ENCODE peak calls at places on chromosomes 12 and 14, in four cellular contexts. One of them, this sample, is unnamed.

GRCh38 chr12:50985322-50985721 is 33.0 kb downstream of the HIGD1C start:
- DNase-seq in endothelial cell of umbilical vein: peak
- DNase-seq in gastrocnemius medialis: peak
- DNase-seq in hepatocyte: peak
- DNase-seq in this sample: no peak

GRCh38 chr14:64715146-64715627 is 11.0 kb downstream of the PLEKHG3 start:
- DNase-seq in endothelial cell of umbilical vein: no peak
- DNase-seq in gastrocnemius medialis: no peak
- DNase-seq in hepatocyte: no peak
- DNase-seq in this sample: no peak

GRCh38 chr14:52043690-52044089 is 25.2 kb downstream of the NID2 start:
- DNase-seq in endothelial cell of umbilical vein: peak
- DNase-seq in gastrocnemius medialis: no peak
- DNase-seq in hepatocyte: peak
- DNase-seq in this sample: peak

GRCh38 chr12:25025260-25025659 is 76.4 kb upstream of the BCAT1 start:
- DNase-seq in endothelial cell of umbilical vein: no peak
- DNase-seq in gastrocnemius medialis: no peak
- DNase-seq in hepatocyte: no peak
- DNase-seq in this sample: no peak

GRCh38 chr12:63821781-63822251 is 22.7 kb upstream of the SRGAP1 start:
- DNase-seq in endothelial cell of umbilical vein: peak
- DNase-seq in gastrocnemius medialis: no peak
- DNase-seq in hepatocyte: no peak
- DNase-seq in this sample: no peak

GRCh38 chr12:126083931-126084330 is 1018.7 kb downstream of the AACS start:
- DNase-seq in endothelial cell of umbilical vein: no peak
- DNase-seq in gastrocnemius medialis: no peak
- DNase-seq in hepatocyte: no peak
- DNase-seq in this sample: no peak

GRCh38 chr12:133156125-133156690 is 25.1 kb upstream of the ZNF268 start:
- DNase-seq in endothelial cell of umbilical vein: no peak
- DNase-seq in gastrocnemius medialis: no peak
- DNase-seq in hepatocyte: no peak
- DNase-seq in this sample: no peak

GRCh38 chr14:37197421-37198272 is at the start of gene MIPOL1:
- DNase-seq in endothelial cell of umbilical vein: peak
- DNase-seq in gastrocnemius medialis: peak
- DNase-seq in hepatocyte: peak
- DNase-seq in this sample: peak

GRCh38 chr14:35189422-35189821 is 67.1 kb downstream of the PRORP start:
- DNase-seq in endothelial cell of umbilical vein: no peak
- DNase-seq in gastrocnemius medialis: no peak
- DNase-seq in hepatocyte: no peak
- DNase-seq in this sample: no peak

GRCh38 chr14:68808696-68809095 is 15.8 kb upstream of the ZFP36L1 start:
- DNase-seq in endothelial cell of umbilical vein: no peak
- DNase-seq in gastrocnemius medialis: no peak
- DNase-seq in hepatocyte: no peak
- DNase-seq in this sample: peak

GRCh38 chr14:79551591-79551990 is 659.7 kb downstream of the DIO2 start:
- DNase-seq in endothelial cell of umbilical vein: no peak
- DNase-seq in gastrocnemius medialis: no peak
- DNase-seq in hepatocyte: peak
- DNase-seq in this sample: no peak

GRCh38 chr14:79544671-79545070 is 666.6 kb downstream of the DIO2 start:
- DNase-seq in endothelial cell of umbilical vein: no peak
- DNase-seq in gastrocnemius medialis: no peak
- DNase-seq in hepatocyte: no peak
- DNase-seq in this sample: no peak

GRCh38 chr14:79548836-79549235 is 662.5 kb downstream of the DIO2 start:
- DNase-seq in endothelial cell of umbilical vein: no peak
- DNase-seq in gastrocnemius medialis: no peak
- DNase-seq in hepatocyte: no peak
- DNase-seq in this sample: no peak

GRCh38 chr14:79552778-79553177 is 658.5 kb downstream of the DIO2 start:
- DNase-seq in endothelial cell of umbilical vein: no peak
- DNase-seq in gastrocnemius medialis: no peak
- DNase-seq in hepatocyte: peak
- DNase-seq in this sample: no peak

GRCh38 chr14:79549515-79549914 is 661.8 kb downstream of the DIO2 start:
- DNase-seq in endothelial cell of umbilical vein: no peak
- DNase-seq in gastrocnemius medialis: no peak
- DNase-seq in hepatocyte: no peak
- DNase-seq in this sample: no peak
- TF ChIP-seq CTCF in endothelial cell of umbilical vein: no peak
- TF ChIP-seq CTCF in gastrocnemius medialis: no peak
- TF ChIP-seq CTCF in hepatocyte: no peak
- TF ChIP-seq CTCF in this sample: no peak

GRCh38 chr12:65699251-65699650 is 125.0 kb upstream of the HMGA2 start:
- DNase-seq in endothelial cell of umbilical vein: peak
- DNase-seq in gastrocnemius medialis: no peak
- DNase-seq in hepatocyte: peak
- DNase-seq in this sample: no peak
- TF ChIP-seq CTCF in endothelial cell of umbilical vein: peak
- TF ChIP-seq CTCF in gastrocnemius medialis: no peak
- TF ChIP-seq CTCF in hepatocyte: peak
- TF ChIP-seq CTCF in this sample: no peak

GRCh38 chr12:106492893-106493292 is 89.9 kb upstream of the RFX4 start:
- DNase-seq in endothelial cell of umbilical vein: no peak
- DNase-seq in gastrocnemius medialis: no peak
- DNase-seq in hepatocyte: no peak
- DNase-seq in this sample: no peak

GRCh38 chr12:106487664-106488063 is 95.1 kb upstream of the RFX4 start:
- DNase-seq in endothelial cell of umbilical vein: no peak
- DNase-seq in gastrocnemius medialis: no peak
- DNase-seq in hepatocyte: no peak
- DNase-seq in this sample: no peak

GRCh38 chr12:106495354-106495965 is 87.3 kb upstream of the RFX4 start:
- DNase-seq in endothelial cell of umbilical vein: no peak
- DNase-seq in gastrocnemius medialis: no peak
- DNase-seq in hepatocyte: no peak
- DNase-seq in this sample: no peak

GRCh38 chr12:106498056-106498455 is 84.7 kb upstream of the RFX4 start:
- DNase-seq in endothelial cell of umbilical vein: peak
- DNase-seq in gastrocnemius medialis: no peak
- DNase-seq in hepatocyte: no peak
- DNase-seq in this sample: no peak

GRCh38 chr12:106493531-106493930 is 89.3 kb upstream of the RFX4 start:
- DNase-seq in endothelial cell of umbilical vein: no peak
- DNase-seq in gastrocnemius medialis: no peak
- DNase-seq in hepatocyte: peak
- DNase-seq in this sample: no peak
- TF ChIP-seq CTCF in endothelial cell of umbilical vein: no peak
- TF ChIP-seq CTCF in gastrocnemius medialis: no peak
- TF ChIP-seq CTCF in hepatocyte: no peak
- TF ChIP-seq CTCF in this sample: no peak

GRCh38 chr12:27233814-27234213 is 10.3 kb upstream of the STK38L start:
- DNase-seq in endothelial cell of umbilical vein: no peak
- DNase-seq in gastrocnemius medialis: no peak
- DNase-seq in hepatocyte: no peak
- DNase-seq in this sample: no peak
- TF ChIP-seq CTCF in endothelial cell of umbilical vein: peak
- TF ChIP-seq CTCF in gastrocnemius medialis: no peak
- TF ChIP-seq CTCF in hepatocyte: no peak
- TF ChIP-seq CTCF in this sample: peak

DNA sequence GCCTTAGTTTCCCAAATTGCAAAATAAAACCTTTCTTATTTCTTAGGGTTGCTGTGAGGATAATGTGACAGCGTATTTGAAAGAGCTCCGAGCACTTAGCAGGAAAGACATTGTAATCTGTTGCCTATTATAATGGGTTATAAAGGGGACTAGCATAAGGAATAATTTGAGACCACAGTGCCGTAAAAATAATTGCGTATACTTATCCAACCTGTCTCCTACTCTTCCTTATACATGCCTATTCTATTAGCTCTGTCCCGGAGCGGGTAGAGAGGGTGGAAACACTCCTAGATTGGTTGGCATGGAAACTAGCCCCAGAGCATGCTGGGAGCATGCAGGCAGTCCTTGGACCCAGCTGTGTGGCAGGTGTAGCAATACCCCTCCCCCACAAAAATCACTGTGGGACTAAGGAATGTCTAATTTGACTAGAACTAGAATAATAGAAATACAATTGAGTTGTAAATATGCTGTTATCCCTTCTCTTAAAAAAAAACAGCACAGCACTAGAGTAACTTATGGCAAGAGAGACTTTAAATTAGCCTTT is 244.2 kb upstream of the DAAM1 start:
- DNase-seq in endothelial cell of umbilical vein: no peak
- DNase-seq in gastrocnemius medialis: no peak
- DNase-seq in hepatocyte: peak
- DNase-seq in this sample: no peak
- TF ChIP-seq CTCF in endothelial cell of umbilical vein: no peak
- TF ChIP-seq CTCF in gastrocnemius medialis: no peak
- TF ChIP-seq CTCF in hepatocyte: no peak
- TF ChIP-seq CTCF in this sample: no peak

GRCh38 chr14:39432619-39433451 is 602 bp upstream of the FBXO33 start:
- DNase-seq in endothelial cell of umbilical vein: peak
- DNase-seq in gastrocnemius medialis: peak
- DNase-seq in hepatocyte: peak
- DNase-seq in this sample: peak
- TF ChIP-seq CTCF in endothelial cell of umbilical vein: no peak
- TF ChIP-seq CTCF in gastrocnemius medialis: no peak
- TF ChIP-seq CTCF in hepatocyte: peak
- TF ChIP-seq CTCF in this sample: no peak

GRCh38 chr14:92981726-92982125 is 58.8 kb downstream of the CHGA start:
- DNase-seq in endothelial cell of umbilical vein: no peak
- DNase-seq in gastrocnemius medialis: no peak
- DNase-seq in hepatocyte: no peak
- DNase-seq in this sample: no peak
- TF ChIP-seq CTCF in endothelial cell of umbilical vein: no peak
- TF ChIP-seq CTCF in gastrocnemius medialis: no peak
- TF ChIP-seq CTCF in hepatocyte: no peak
- TF ChIP-seq CTCF in this sample: no peak

This sample was measured in mesothelial cell of epicardium.